ENCODE peak calls at places on chromosome 14, in four cellular contexts. Z, O, D and Q are unnamed samples.

GRCh38 chr14:72588521-72588920 is 305.4 kb downstream of the DPF3 start:
- DNase-seq in Z (peak), O (no peak), D (no peak), Q (no peak)

GRCh38 chr14:104979758-104980591 is 1.8 kb upstream of the AHNAK2 start:
- DNase-seq in Z (no peak), O (peak), D (no peak), Q (peak)

GRCh38 chr14:23128969-23129758 is 10.1 kb upstream of the CEBPE start:
- DNase-seq in Z (no peak), O (no peak), D (no peak), Q (no peak)

GRCh38 chr14:105014631-105015030 is 6.3 kb downstream of the CDCA4 start:
- DNase-seq in Z (no peak), O (no peak), D (no peak), Q (no peak)

GRCh38 chr14:68936476-68936875 is 42.6 kb downstream of the ACTN1 start:
- DNase-seq in Z (no peak), O (no peak), D (no peak), Q (no peak)

GRCh38 chr14:97264516-97265230 is 467.5 kb downstream of the VRK1 start:
- DNase-seq in Z (no peak), O (peak), D (no peak), Q (no peak)

GRCh38 chr14:41605550-41606248 is 977 bp upstream of the LRFN5 start:
- DNase-seq in Z (no peak), O (peak), D (no peak), Q (peak)

GRCh38 chr14:74299061-74299545 is 3.6 kb downstream of the ABCD4 start:
- DNase-seq in Z (no peak), O (peak), D (peak), Q (peak)

GRCh38 chr14:104099096-104100041 is 13.9 kb downstream of the ASPG start:
- DNase-seq in Z (no peak), O (no peak), D (no peak), Q (no peak)

GRCh38 chr14:71658261-71658860 is 273.9 kb upstream of the RGS6 start:
- DNase-seq in Z (no peak), O (peak), D (no peak), Q (peak)

GRCh38 chr14:105852378-105853088 is 326.1 kb downstream of the TMEM121 start:
- DNase-seq in Z (no peak), O (no peak), D (no peak), Q (no peak)

GRCh38 chr14:104388631-104389325 is 190.8 kb upstream of the C14orf180 start:
- DNase-seq in Z (no peak), O (no peak), D (no peak), Q (no peak)

DNA sequence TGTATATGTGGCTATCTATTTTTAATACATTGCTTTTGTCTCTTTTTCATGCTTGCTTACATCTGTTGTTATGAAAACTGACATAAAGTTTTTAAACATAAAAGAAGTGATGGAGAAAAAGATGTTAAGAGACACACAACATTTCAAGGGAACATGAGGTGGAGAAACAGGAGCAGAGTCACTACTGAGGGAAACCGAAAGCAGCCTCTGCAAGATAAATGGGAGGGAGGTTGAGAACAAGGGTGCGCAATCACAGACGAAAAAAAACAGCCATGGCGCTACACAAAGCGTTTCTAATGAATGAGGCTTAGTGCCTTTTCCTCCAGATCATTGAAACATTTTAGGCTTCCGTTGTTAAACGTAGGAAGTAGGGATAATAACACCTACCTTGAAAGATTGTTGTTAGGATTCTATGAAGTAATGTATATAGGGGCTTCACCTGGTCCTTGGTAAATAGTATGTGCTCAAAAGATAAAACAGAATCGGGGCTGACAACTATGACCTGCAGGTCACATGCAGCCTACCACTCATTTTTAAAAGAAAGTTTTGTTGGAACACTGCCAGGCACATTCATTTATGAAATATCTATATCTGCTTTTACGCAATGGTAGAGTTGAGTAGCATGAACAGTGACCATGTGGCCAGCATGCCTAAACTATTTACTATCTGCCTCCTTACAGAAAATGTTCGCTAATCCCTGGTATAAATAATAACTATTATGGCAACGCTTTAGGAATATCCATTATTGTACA is 228.2 kb upstream of the NPAS3 start:
- DNase-seq in Z (no peak), O (peak), D (no peak), Q (peak)
- H3K4me3 ChIP-seq in Z (no peak), O (peak), D (no peak), Q (peak)

GRCh38 chr14:100891501-100892445 is 11.7 kb downstream of the RTL1 start:
- DNase-seq in Z (no peak), O (no peak), D (no peak), Q (no peak)
- TF ChIP-seq CTCF in Z (no peak), O (no peak), D (no peak), Q (no peak)

GRCh38 chr14:64541971-64542838 is 1.7 kb downstream of the HSPA2 start:
- DNase-seq in Z (no peak), O (no peak), D (no peak), Q (no peak)
- H3K4me3 ChIP-seq in Z (no peak), O (peak), D (peak), Q (peak)

GRCh38 chr14:50688875-50689274 is 20.8 kb upstream of the SAV1 start:
- DNase-seq in Z (no peak), O (no peak), D (no peak), Q (no peak)
- TF ChIP-seq CTCF in Z (no peak), O (no peak), D (no peak), Q (no peak)

GRCh38 chr14:64706552-64707193 is 2.4 kb downstream of the PLEKHG3 start:
- DNase-seq in Z (no peak), O (no peak), D (no peak), Q (no peak)
- H3K4me3 ChIP-seq in Z (no peak), O (no peak), D (no peak), Q (no peak)